ENCODE peak calls at places on chromosomes 5 and 9, in seven cellular contexts. One of them, this sample, is unnamed.

GRCh38 chr5:130109152-130109551 is 204.9 kb downstream of the CHSY3 start:
- DNase-seq in RKO: peak; percentile 60
- DNase-seq in AG08396: peak; percentile 11
- DNase-seq in SHP77: peak; percentile 33
- DNase-seq in amygdala: no peak
- DNase-seq in naive thymus-derived CD4-positive, alpha-beta T cell: no peak
- DNase-seq in stimulated activated CD8-positive, alpha-beta memory T cell treated with anti-CD3 and anti-CD28 coated beads, Interleukin-15, amount 100 ng/mL, for 1 hour: no peak
- DNase-seq in this sample: no peak

GRCh38 chr5:95283761-95284511 is 958 bp downstream of the MCTP1 start:
- DNase-seq in AG08396: peak; percentile 43
- DNase-seq in RKO: peak; percentile 41
- DNase-seq in amygdala: no peak
- DNase-seq in stimulated activated CD8-positive, alpha-beta memory T cell treated with anti-CD3 and anti-CD28 coated beads, Interleukin-15, amount 100 ng/mL, for 1 hour: no peak
- DNase-seq in SHP77: peak; percentile 48
- DNase-seq in naive thymus-derived CD4-positive, alpha-beta T cell: peak; percentile 15
- DNase-seq in this sample: peak; percentile 48

GRCh38 chr9:133514475-133515239 is 10.1 kb downstream of the MYMK start:
- DNase-seq in AG08396: no peak
- DNase-seq in RKO: no peak
- DNase-seq in amygdala: peak; percentile 41
- DNase-seq in SHP77: peak; percentile 77
- DNase-seq in stimulated activated CD8-positive, alpha-beta memory T cell treated with anti-CD3 and anti-CD28 coated beads, Interleukin-15, amount 100 ng/mL, for 1 hour: no peak
- DNase-seq in naive thymus-derived CD4-positive, alpha-beta T cell: no peak
- DNase-seq in this sample: peak; percentile 76

GRCh38 chr5:168301593-168302388 is 10.3 kb downstream of the WWC1 start:
- DNase-seq in SHP77: no peak
- DNase-seq in AG08396: no peak
- DNase-seq in stimulated activated CD8-positive, alpha-beta memory T cell treated with anti-CD3 and anti-CD28 coated beads, Interleukin-15, amount 100 ng/mL, for 1 hour: no peak
- DNase-seq in amygdala: no peak
- DNase-seq in naive thymus-derived CD4-positive, alpha-beta T cell: no peak
- DNase-seq in RKO: peak; percentile 26
- DNase-seq in this sample: no peak

GRCh38 chr9:136881691-136882108 is 4.6 kb upstream of the TRAF2 start:
- DNase-seq in amygdala: no peak
- DNase-seq in RKO: no peak
- DNase-seq in SHP77: no peak
- DNase-seq in stimulated activated CD8-positive, alpha-beta memory T cell treated with anti-CD3 and anti-CD28 coated beads, Interleukin-15, amount 100 ng/mL, for 1 hour: no peak
- DNase-seq in AG08396: peak; percentile 58
- DNase-seq in naive thymus-derived CD4-positive, alpha-beta T cell: no peak
- DNase-seq in this sample: no peak

GRCh38 chr9:37040508-37041127 is 6.5 kb upstream of the PAX5 start:
- DNase-seq in naive thymus-derived CD4-positive, alpha-beta T cell: no peak
- DNase-seq in RKO: no peak
- DNase-seq in stimulated activated CD8-positive, alpha-beta memory T cell treated with anti-CD3 and anti-CD28 coated beads, Interleukin-15, amount 100 ng/mL, for 1 hour: no peak
- DNase-seq in AG08396: no peak
- DNase-seq in amygdala: no peak
- DNase-seq in SHP77: no peak
- DNase-seq in this sample: no peak

GRCh38 chr5:157370967-157371366 is 89.0 kb upstream of the NIPAL4 start:
- DNase-seq in naive thymus-derived CD4-positive, alpha-beta T cell: no peak
- DNase-seq in AG08396: no peak
- DNase-seq in SHP77: no peak
- DNase-seq in RKO: no peak
- DNase-seq in amygdala: no peak
- DNase-seq in stimulated activated CD8-positive, alpha-beta memory T cell treated with anti-CD3 and anti-CD28 coated beads, Interleukin-15, amount 100 ng/mL, for 1 hour: no peak
- DNase-seq in this sample: no peak

GRCh38 chr5:177494356-177495195 is 2.8 kb downstream of the PDLIM7 start:
- DNase-seq in naive thymus-derived CD4-positive, alpha-beta T cell: no peak
- DNase-seq in SHP77: no peak
- DNase-seq in amygdala: no peak
- DNase-seq in AG08396: peak; percentile 91
- DNase-seq in RKO: peak; percentile 92
- DNase-seq in stimulated activated CD8-positive, alpha-beta memory T cell treated with anti-CD3 and anti-CD28 coated beads, Interleukin-15, amount 100 ng/mL, for 1 hour: no peak
- DNase-seq in this sample: no peak

GRCh38 chr5:51159164-51159563 is 224.1 kb upstream of the ISL1 start:
- DNase-seq in stimulated activated CD8-positive, alpha-beta memory T cell treated with anti-CD3 and anti-CD28 coated beads, Interleukin-15, amount 100 ng/mL, for 1 hour: no peak
- DNase-seq in AG08396: no peak
- DNase-seq in amygdala: no peak
- DNase-seq in RKO: no peak
- DNase-seq in SHP77: peak; percentile 16
- DNase-seq in naive thymus-derived CD4-positive, alpha-beta T cell: no peak
- DNase-seq in this sample: no peak

GRCh38 chr9:72648811-72649414 is 127.5 kb downstream of the TMC1 start:
- DNase-seq in SHP77: no peak
- DNase-seq in naive thymus-derived CD4-positive, alpha-beta T cell: no peak
- DNase-seq in RKO: no peak
- DNase-seq in AG08396: no peak
- DNase-seq in amygdala: no peak
- DNase-seq in stimulated activated CD8-positive, alpha-beta memory T cell treated with anti-CD3 and anti-CD28 coated beads, Interleukin-15, amount 100 ng/mL, for 1 hour: no peak
- DNase-seq in this sample: no peak

GRCh38 chr5:83548556-83548955 is 77.0 kb downstream of the VCAN start:
- DNase-seq in RKO: no peak
- DNase-seq in AG08396: no peak
- DNase-seq in stimulated activated CD8-positive, alpha-beta memory T cell treated with anti-CD3 and anti-CD28 coated beads, Interleukin-15, amount 100 ng/mL, for 1 hour: no peak
- DNase-seq in SHP77: no peak
- DNase-seq in amygdala: no peak
- DNase-seq in naive thymus-derived CD4-positive, alpha-beta T cell: no peak
- DNase-seq in this sample: no peak

GRCh38 chr9:130971294-130971849 is 32.3 kb upstream of the FIBCD1 start:
- DNase-seq in RKO: no peak
- DNase-seq in SHP77: no peak
- DNase-seq in amygdala: no peak
- DNase-seq in naive thymus-derived CD4-positive, alpha-beta T cell: no peak
- DNase-seq in AG08396: no peak
- DNase-seq in stimulated activated CD8-positive, alpha-beta memory T cell treated with anti-CD3 and anti-CD28 coated beads, Interleukin-15, amount 100 ng/mL, for 1 hour: no peak
- DNase-seq in this sample: no peak

GRCh38 chr5:128196791-128197190 is 113.2 kb downstream of the SLC12A2 start:
- DNase-seq in AG08396: peak; percentile 55
- DNase-seq in naive thymus-derived CD4-positive, alpha-beta T cell: no peak
- DNase-seq in SHP77: no peak
- DNase-seq in amygdala: no peak
- DNase-seq in stimulated activated CD8-positive, alpha-beta memory T cell treated with anti-CD3 and anti-CD28 coated beads, Interleukin-15, amount 100 ng/mL, for 1 hour: no peak
- DNase-seq in RKO: no peak
- DNase-seq in this sample: no peak